ENCODE peak calls at places on chromosomes 2 and 18, in six cellular contexts. One of them, this sample, is unnamed.
A peak's percentile ranks its signal among the peaks of the same experiment; 100 is the strongest.

GRCh38 chr2:82748653-82749052 is 1710.4 kb downstream of the SUCLG1 start:
- DNase-seq in GM12892: no peak
- DNase-seq in H1: no peak
- DNase-seq in GM12878: no peak
- DNase-seq in K562: no peak
- DNase-seq in HepG2: no peak
- DNase-seq in this sample: no peak

GRCh38 chr2:154452906-154453493 is 245.5 kb upstream of the KCNJ3 start:
- DNase-seq in GM12892: no peak
- DNase-seq in H1: peak; percentile 49
- DNase-seq in GM12878: peak; percentile 13
- DNase-seq in K562: no peak
- DNase-seq in HepG2: no peak
- DNase-seq in this sample: no peak

GRCh38 chr18:58195278-58195721 is 151.3 kb downstream of the NEDD4L start:
- DNase-seq in GM12892: no peak
- DNase-seq in H1: peak; percentile 67
- DNase-seq in GM12878: no peak
- DNase-seq in K562: no peak
- DNase-seq in HepG2: no peak
- DNase-seq in this sample: peak; percentile 37

GRCh38 chr18:5868218-5868904 is 27.0 kb downstream of the TMEM200C start:
- DNase-seq in GM12892: peak; percentile 11
- DNase-seq in H1: peak; percentile 76
- DNase-seq in GM12878: peak; percentile 16
- DNase-seq in K562: peak; percentile 48
- DNase-seq in HepG2: peak; percentile 83
- DNase-seq in this sample: peak; percentile 17

GRCh38 chr2:55000335-55000734 is 49.9 kb downstream of the RTN4 start:
- DNase-seq in GM12892: no peak
- DNase-seq in H1: no peak
- DNase-seq in GM12878: no peak
- DNase-seq in K562: no peak
- DNase-seq in HepG2: no peak
- DNase-seq in this sample: no peak

GRCh38 chr18:40866013-40866644 is 1088.9 kb upstream of the PIK3C3 start:
- DNase-seq in GM12892: no peak
- DNase-seq in H1: no peak
- DNase-seq in GM12878: no peak
- DNase-seq in K562: no peak
- DNase-seq in HepG2: no peak
- DNase-seq in this sample: no peak

GRCh38 chr2:74708296-74708695 is 54.2 kb downstream of the SEMA4F start:
- DNase-seq in GM12892: no peak
- DNase-seq in H1: no peak
- DNase-seq in GM12878: no peak
- DNase-seq in K562: no peak
- DNase-seq in HepG2: no peak
- DNase-seq in this sample: no peak

GRCh38 chr2:221502270-221502973 is 69.7 kb downstream of the EPHA4 start:
- DNase-seq in GM12892: no peak
- DNase-seq in H1: no peak
- DNase-seq in GM12878: no peak
- DNase-seq in K562: no peak
- DNase-seq in HepG2: no peak
- DNase-seq in this sample: no peak

GRCh38 chr2:238120463-238121298 is 17.8 kb upstream of the KLHL30 start:
- DNase-seq in GM12892: no peak
- DNase-seq in H1: no peak
- DNase-seq in GM12878: no peak
- DNase-seq in K562: no peak
- DNase-seq in HepG2: no peak
- DNase-seq in this sample: no peak

GRCh38 chr2:218028562-218029348 is 26.0 kb upstream of the TNS1 start:
- DNase-seq in GM12892: no peak
- DNase-seq in H1: peak; percentile 37
- DNase-seq in GM12878: no peak
- DNase-seq in K562: no peak
- DNase-seq in HepG2: no peak
- DNase-seq in this sample: peak; percentile 2

DNA sequence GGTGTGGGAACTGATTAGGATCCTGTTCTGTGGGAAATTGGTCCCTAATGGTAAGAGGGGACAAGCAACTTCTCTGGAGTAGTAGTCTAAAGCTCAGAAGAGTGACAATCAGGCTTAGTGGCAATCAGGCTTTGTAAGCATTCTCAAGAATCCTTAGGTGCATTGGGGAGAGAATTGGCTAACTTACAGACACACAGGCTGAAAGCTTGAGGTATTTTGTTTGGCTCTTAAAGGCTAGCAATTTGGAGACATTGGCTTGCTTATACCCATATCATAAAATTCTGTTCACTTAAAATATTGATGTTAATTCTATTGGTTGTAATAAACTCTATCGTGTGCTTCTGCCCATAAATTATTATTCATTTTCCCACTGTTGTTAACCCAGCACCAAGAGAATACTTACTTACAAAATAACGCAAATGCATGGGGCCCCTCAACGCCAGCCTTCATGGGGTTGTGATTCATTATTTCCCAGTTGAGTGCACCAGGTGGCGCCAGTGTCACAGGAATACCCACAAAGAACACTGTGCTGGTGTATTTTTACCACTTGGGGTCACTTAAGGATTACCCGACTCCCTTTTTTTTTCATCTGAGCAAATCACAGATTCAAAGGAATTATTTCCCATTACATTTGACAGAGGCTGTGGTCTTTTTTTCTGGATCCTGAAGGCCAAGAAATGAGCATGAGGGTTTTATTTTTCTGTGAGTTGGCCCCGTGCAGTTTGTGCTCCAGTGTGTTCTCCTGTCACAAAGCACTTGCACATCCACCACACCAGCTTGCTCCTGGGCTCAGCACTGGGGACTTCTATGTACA is 45.5 kb downstream of the DDX1 start:
- DNase-seq in GM12892: no peak
- DNase-seq in H1: peak; percentile 80
- DNase-seq in GM12878: no peak
- DNase-seq in K562: peak; percentile 78
- DNase-seq in HepG2: peak; percentile 71
- DNase-seq in this sample: peak; percentile 30
- TF ChIP-seq POLR2A in GM12892: no peak
- TF ChIP-seq POLR2A in H1: peak; percentile 26
- TF ChIP-seq POLR2A in GM12878: no peak
- TF ChIP-seq POLR2A in K562: no peak
- TF ChIP-seq POLR2A in HepG2: no peak
- TF ChIP-seq POLR2A in this sample: no peak

DNA sequence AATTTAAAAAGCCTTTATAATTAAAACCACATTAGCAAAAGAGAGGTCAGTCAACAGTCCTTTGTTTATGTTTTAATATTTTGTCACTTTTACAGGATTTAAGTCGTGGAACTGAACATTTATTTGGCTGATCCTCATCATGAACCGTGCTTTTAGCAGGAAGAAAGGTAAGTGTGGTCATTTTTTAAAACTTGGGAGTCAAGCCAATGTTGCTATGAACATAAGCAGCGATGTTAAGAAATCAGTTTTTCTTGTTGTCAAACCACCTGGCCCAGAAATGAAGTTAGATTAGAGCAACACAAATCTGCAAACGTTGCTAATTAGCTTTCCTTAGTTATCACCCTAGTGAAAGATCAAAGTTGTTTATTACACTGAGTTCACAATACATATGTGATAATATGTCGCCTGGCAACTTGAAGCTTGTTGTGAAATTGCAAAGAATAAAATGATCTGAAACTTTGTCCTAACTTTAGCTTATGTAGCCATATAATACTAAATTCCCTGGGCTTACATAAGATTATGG is 186.0 kb downstream of the GULP1 start:
- DNase-seq in GM12892: no peak
- DNase-seq in H1: no peak
- DNase-seq in GM12878: no peak
- DNase-seq in K562: no peak
- DNase-seq in HepG2: no peak
- DNase-seq in this sample: no peak
- TF ChIP-seq TAF1 in GM12892: no peak
- TF ChIP-seq TAF1 in H1: no peak
- TF ChIP-seq TAF1 in GM12878: no peak
- TF ChIP-seq TAF1 in K562: no peak
- TF ChIP-seq TAF1 in HepG2: no peak
- TF ChIP-seq TAF1 in this sample: no peak

DNA sequence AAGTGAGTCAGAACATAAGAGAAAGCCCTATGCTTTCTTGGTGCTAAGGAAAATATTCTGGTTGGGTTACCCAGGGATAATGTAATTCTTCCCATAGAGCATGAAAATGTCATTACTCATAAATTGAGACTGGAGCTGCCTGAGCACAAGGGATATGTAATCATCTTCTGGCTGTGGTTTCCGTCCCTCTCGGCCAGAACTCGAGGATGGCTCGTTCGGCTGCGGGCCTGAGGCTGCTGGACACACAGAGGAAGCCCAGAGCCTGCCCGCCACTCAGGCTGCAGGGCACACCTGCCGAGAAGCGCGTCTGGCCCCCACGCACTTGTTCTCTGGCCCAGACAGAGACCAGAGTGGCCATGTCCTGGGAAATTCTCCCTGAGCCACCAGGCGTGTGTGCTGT is 104.9 kb downstream of the ASAP2 start:
- DNase-seq in GM12892: no peak
- DNase-seq in H1: no peak
- DNase-seq in GM12878: no peak
- DNase-seq in K562: no peak
- DNase-seq in HepG2: no peak
- DNase-seq in this sample: no peak
- TF ChIP-seq POLR2AphosphoS5 in GM12892: no peak
- TF ChIP-seq POLR2AphosphoS5 in H1: no peak
- TF ChIP-seq POLR2AphosphoS5 in GM12878: no peak
- TF ChIP-seq POLR2AphosphoS5 in K562: no peak
- TF ChIP-seq POLR2AphosphoS5 in HepG2: no peak
- TF ChIP-seq POLR2AphosphoS5 in this sample: no peak

GRCh38 chr2:239293450-239294430 is 107.1 kb downstream of the HDAC4 start:
- DNase-seq in GM12892: no peak
- DNase-seq in H1: no peak
- DNase-seq in GM12878: peak; percentile 26
- DNase-seq in K562: peak; percentile 61
- DNase-seq in HepG2: no peak
- DNase-seq in this sample: no peak
- TF ChIP-seq POLR2A in GM12892: no peak
- TF ChIP-seq POLR2A in H1: no peak
- TF ChIP-seq POLR2A in GM12878: no peak
- TF ChIP-seq POLR2A in K562: no peak
- TF ChIP-seq POLR2A in HepG2: no peak
- TF ChIP-seq POLR2A in this sample: no peak

This sample was measured in GM12891.